ENCODE peak calls at places on chromosomes 5 and 9, in ten cellular contexts. H is colonic mucosa, B is AG09309, N is cardiac fibroblast, X is tibial artery, Y is fibroblast of pulmonary artery, G is HCT116, J is pancreas, O is foreskin fibroblast, T is A549. V is an unnamed sample.

GRCh38 chr9:93828331-93829097 is 126.6 kb downstream of the BARX1 start:
- DNase-seq in H (no peak), B (no peak), N (no peak), X (no peak), Y (no peak), G (no peak), J (no peak), O (no peak), T (no peak), V (no peak)

GRCh38 chr9:3787628-3788027 is 261.8 kb upstream of the RFX3 start:
- DNase-seq in H (no peak), B (no peak), N (no peak), X (no peak), Y (no peak), G (no peak), J (no peak), O (no peak), T (no peak), V (no peak)

GRCh38 chr5:109409844-109410388 is at the start of gene PJA2:
- DNase-seq in H (peak), B (peak), N (peak), X (peak), Y (peak), G (peak), J (peak), O (peak), T (peak), V (peak)

GRCh38 chr5:147479431-147479830 is 30.4 kb downstream of the DPYSL3 start:
- DNase-seq in H (no peak), B (no peak), N (peak), X (no peak), Y (no peak), G (no peak), J (no peak), O (peak), T (no peak), V (peak)

GRCh38 chr9:63859475-63860215 is 1425.4 kb downstream of the FOXD4L5 start:
- DNase-seq in H (peak), B (no peak), N (peak), X (peak), Y (peak), G (peak), J (peak), O (peak), T (peak), V (peak)

GRCh38 chr9:76181020-76181641 is 213.1 kb downstream of the RFK start:
- DNase-seq in H (no peak), B (peak), N (peak), X (no peak), Y (peak), G (peak), J (no peak), O (peak), T (peak), V (peak)

GRCh38 chr9:75855509-75855908 is 35.0 kb upstream of the PCSK5 start:
- DNase-seq in H (peak), B (no peak), N (peak), X (no peak), Y (peak), G (peak), J (no peak), O (peak), T (no peak), V (peak)

GRCh38 chr9:1052908-1053590 is 2.9 kb downstream of the DMRT2 start:
- DNase-seq in H (no peak), B (no peak), N (no peak), X (no peak), Y (no peak), G (no peak), J (no peak), O (no peak), T (no peak), V (no peak)

GRCh38 chr5:14153071-14153864 is 10.1 kb downstream of the TRIO start:
- DNase-seq in H (no peak), B (no peak), N (no peak), X (no peak), Y (no peak), G (no peak), J (no peak), O (no peak), T (no peak), V (no peak)

GRCh38 chr5:135238622-135239460 is 160.2 kb downstream of the MACROH2A1 start:
- DNase-seq in H (peak), B (no peak), N (no peak), X (peak), Y (no peak), G (no peak), J (no peak), O (no peak), T (no peak), V (no peak)

GRCh38 chr9:1647776-1648175 is 367.4 kb upstream of the SMARCA2 start:
- DNase-seq in H (no peak), B (no peak), N (no peak), X (no peak), Y (no peak), G (no peak), J (no peak), O (peak), T (no peak), V (peak)

GRCh38 chr5:100517301-100517974 is 17.7 kb upstream of the FAM174A start:
- DNase-seq in H (peak), B (no peak), N (no peak), X (no peak), Y (no peak), G (no peak), J (no peak), O (no peak), T (no peak), V (no peak)

DNA sequence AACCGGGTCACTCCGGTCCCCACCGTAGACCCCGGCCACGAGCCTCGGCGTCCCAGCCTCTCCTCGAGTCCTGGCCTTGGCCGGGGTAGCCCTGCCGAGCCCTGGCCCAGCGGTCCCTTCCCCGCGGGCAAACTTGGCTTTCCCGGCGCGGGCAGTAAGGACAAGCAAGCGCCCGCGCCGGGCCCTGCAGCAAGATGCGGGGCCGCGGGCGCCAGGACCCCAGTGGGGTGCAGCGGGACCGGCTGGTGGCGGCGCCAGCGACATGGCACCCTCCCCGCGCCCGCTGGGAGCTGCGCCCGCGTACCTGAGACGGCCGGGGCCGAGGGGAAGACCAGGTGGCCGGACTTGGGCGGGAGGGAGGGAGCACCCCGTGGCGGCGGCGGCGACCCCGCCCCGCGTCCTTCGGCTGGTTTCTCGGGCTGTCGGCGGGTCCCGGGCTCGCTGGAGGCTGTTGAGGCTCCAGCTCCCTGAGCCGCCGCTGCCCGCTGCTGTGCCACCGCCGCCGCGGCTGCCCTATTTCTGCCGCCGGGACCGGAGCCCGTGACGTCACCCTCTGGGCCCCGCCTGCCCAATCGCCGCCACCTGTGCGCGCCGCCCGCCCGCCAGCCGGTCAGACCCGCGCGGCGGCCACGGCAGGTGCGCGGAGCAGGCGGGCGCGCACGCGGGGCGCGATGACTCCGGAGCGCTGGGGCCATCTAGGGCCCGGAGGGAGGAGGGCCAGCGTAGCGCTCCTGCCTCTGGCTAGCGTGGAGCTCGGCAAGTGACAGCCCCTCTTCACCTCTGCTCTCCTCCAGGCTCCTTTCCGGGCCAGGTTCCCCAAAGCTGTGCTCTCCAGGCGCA is at the start of gene FSTL4:
- DNase-seq in H (peak), B (no peak), N (no peak), X (no peak), Y (no peak), G (no peak), J (peak), O (no peak), T (peak), V (no peak)
- TF ChIP-seq CTCF in H (no peak), B (no peak), N (no peak), X (no peak), Y (no peak), G (no peak), J (no peak), O (no peak), T (no peak), V (no peak)

GRCh38 chr5:31854181-31854624 is 215.3 kb downstream of the PDZD2 start:
- DNase-seq in H (no peak), B (no peak), N (peak), X (no peak), Y (peak), G (no peak), J (no peak), O (peak), T (no peak), V (peak)

GRCh38 chr5:31851290-31851689 is 212.4 kb downstream of the PDZD2 start:
- DNase-seq in H (no peak), B (no peak), N (no peak), X (no peak), Y (no peak), G (no peak), J (no peak), O (no peak), T (no peak), V (no peak)

GRCh38 chr5:31853398-31854135 is 214.6 kb downstream of the PDZD2 start:
- DNase-seq in H (no peak), B (no peak), N (no peak), X (no peak), Y (no peak), G (no peak), J (no peak), O (no peak), T (no peak), V (no peak)

GRCh38 chr5:31855527-31855862 is 216.6 kb downstream of the PDZD2 start:
- DNase-seq in H (no peak), B (no peak), N (no peak), X (no peak), Y (no peak), G (no peak), J (no peak), O (peak), T (no peak), V (peak)

DNA sequence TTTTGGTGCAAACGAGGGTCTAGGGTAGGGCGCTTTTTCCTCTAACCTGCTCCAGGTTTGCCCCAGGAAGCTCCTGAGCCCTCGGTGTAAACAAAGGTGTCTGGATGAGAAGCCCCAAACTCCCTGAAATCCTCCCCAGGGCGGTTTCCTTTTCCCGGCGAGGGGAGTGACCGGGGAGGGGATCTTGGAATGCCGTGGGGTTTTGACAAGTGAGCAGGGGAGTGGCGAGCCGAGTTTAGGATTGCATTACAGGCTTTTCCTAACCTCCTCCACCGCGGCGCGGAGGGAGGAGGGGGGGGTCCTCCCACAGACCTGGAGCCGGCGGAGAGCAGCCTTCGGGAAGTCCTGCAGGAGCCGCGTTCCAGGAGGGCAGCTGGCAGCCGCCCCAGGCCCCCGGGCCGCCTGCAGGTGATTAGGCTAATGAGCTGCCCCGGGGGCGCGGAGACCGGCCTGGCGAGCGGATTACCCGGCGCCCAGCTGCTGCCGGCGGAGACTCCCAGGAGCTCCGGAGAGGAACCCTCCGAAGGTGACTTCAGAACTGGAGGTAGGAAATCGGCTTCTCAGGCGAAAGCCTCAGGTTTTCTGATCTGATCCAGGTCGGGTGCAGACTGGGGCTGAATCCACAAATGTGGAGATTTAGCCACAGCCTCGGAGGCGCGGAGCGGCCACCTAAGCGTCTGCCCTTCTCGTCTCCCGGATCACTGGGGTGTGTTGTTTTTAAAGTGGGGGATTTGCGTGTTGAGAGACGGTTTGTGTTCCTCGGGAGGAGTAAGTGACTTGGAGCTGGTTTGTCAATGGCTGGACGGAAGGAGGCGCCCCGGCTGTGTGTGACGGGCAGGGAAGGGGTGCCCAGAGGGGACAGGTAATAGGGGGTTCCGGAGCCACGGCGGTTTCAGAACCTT is 215.9 kb downstream of the PDZD2 start:
- DNase-seq in H (no peak), B (no peak), N (peak), X (peak), Y (peak), G (no peak), J (peak), O (peak), T (peak), V (peak)
- H3K4me3 ChIP-seq in H (peak), B (peak), N (peak), X (peak), Y (peak), G (no peak), J (peak), O (peak), T (peak), V (peak)

DNA sequence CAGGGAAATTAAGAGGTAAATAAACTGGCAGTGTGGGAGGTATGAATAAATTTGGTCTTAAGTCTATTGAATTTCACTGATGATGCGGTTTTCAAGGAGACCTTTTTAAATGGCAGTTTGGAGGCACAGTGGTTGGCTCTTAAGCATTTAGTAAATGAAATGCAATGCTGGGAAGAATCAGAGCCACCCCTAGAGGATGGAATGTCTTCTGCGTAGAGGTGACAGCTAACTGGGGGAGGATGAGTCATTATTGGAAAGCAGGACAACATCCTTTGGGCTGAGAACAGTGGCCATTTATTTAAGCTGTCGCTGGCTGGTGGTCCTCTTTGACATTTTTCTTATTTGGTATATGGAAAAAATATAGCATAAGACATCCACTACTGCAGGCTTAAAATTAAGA is 163.2 kb downstream of the SH3GL2 start:
- DNase-seq in H (no peak), B (no peak), N (no peak), X (no peak), Y (no peak), G (no peak), J (no peak), O (no peak), T (no peak), V (no peak)
- TF ChIP-seq CTCF in H (no peak), B (no peak), N (no peak), X (no peak), Y (no peak), G (peak), J (no peak), O (no peak), T (no peak), V (no peak)

GRCh38 chr9:70420267-70421019 is 6.0 kb upstream of the KLF9 start:
- DNase-seq in H (peak), B (no peak), N (peak), X (peak), Y (peak), G (peak), J (peak), O (peak), T (peak), V (peak)
- H3K4me3 ChIP-seq in H (peak), B (peak), N (peak), X (peak), Y (peak), G (peak), J (peak), O (peak), T (peak), V (peak)

GRCh38 chr9:86891091-86891490 is 56.2 kb downstream of the GAS1 start:
- DNase-seq in H (no peak), B (no peak), N (no peak), X (no peak), Y (no peak), G (no peak), J (no peak), O (peak), T (no peak), V (peak)

GRCh38 chr9:86891886-86892437 is 55.3 kb downstream of the GAS1 start:
- DNase-seq in H (no peak), B (no peak), N (no peak), X (no peak), Y (no peak), G (no peak), J (no peak), O (no peak), T (no peak), V (peak)

GRCh38 chr9:86892576-86892975 is 54.7 kb downstream of the GAS1 start:
- DNase-seq in H (no peak), B (no peak), N (peak), X (no peak), Y (peak), G (no peak), J (no peak), O (peak), T (no peak), V (peak)

DNA sequence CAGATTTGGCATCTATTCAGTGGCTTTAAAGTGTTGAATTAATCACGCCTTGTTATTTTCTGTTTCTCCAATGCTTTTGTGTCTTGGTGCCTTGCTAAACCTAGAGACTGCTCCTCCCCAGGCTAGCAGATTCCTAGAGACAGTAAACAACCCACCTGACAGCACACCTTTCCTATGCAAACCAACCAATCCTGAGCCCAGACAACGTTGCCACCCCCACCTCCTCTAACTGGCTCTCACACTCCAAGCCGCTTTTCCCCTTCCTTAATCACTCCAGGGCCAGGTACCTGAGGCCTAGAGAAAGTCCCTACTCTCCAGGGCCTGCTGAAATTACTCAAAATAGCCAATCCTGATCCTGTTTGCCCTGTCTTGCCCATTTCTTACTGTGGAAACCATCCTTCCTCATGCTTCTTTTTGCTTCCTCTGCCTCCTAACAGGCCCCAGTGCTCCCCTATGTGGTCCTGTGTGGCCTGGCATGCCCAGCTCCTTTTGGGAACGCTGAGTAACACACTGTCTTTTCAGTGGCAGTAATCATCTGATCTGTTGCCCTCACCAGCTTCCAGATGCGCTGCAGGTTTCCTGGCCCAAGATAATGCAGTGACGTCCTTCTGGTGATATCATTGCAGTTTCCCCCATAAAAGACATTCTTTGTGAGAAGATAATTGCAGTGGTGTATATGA is 53.4 kb downstream of the GAS1 start:
- DNase-seq in H (no peak), B (no peak), N (no peak), X (no peak), Y (no peak), G (no peak), J (peak), O (peak), T (no peak), V (peak)
- TF ChIP-seq CTCF in H (no peak), B (no peak), N (no peak), X (no peak), Y (no peak), G (no peak), J (no peak), O (peak), T (no peak), V (no peak)

DNA sequence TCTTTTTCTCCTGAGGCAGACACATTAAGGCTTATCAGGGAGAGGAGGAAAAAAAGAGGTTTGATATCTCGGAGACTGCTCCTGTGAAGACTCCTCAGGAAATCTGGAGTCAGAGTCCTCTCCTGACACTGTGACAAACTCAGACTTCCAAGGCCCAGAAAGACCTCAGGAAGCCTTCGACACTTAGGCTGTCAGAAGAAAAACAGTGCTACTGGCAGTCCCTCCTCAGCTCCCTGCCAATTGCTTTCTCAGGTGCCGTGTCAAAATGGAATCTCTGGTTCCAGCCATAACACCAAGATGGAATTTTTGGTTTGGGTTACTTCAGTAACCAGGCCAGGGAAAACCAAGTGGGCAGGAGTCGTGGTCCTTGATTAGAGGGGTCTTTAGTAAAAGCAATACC is 4.1 kb downstream of the STK10 start:
- DNase-seq in H (no peak), B (no peak), N (no peak), X (no peak), Y (no peak), G (no peak), J (no peak), O (no peak), T (no peak), V (no peak)
- H3K4me3 ChIP-seq in H (no peak), B (no peak), N (no peak), X (no peak), Y (no peak), G (no peak), J (no peak), O (no peak), T (no peak), V (no peak)

GRCh38 chr5:153827407-153827806 is 211.3 kb downstream of the FAM114A2 start:
- DNase-seq in H (no peak), B (no peak), N (no peak), X (peak), Y (no peak), G (no peak), J (no peak), O (peak), T (no peak), V (no peak)
- TF ChIP-seq CTCF in H (no peak), B (peak), N (peak), X (no peak), Y (no peak), G (peak), J (no peak), O (peak), T (no peak), V (peak)

GRCh38 chr5:32193591-32193990 is 19.5 kb upstream of the GOLPH3 start:
- DNase-seq in H (peak), B (peak), N (peak), X (peak), Y (peak), G (no peak), J (peak), O (peak), T (no peak), V (peak)
- H3K4me3 ChIP-seq in H (no peak), B (no peak), N (peak), X (peak), Y (peak), G (peak), J (peak), O (no peak), T (no peak), V (peak)

V was measured in fibroblast of villous mesenchyme.